ENCODE peak calls at places on chromosome 6, in nine cellular contexts. L, H, V, R, B, O, Y, I and A are unnamed samples.

GRCh38 chr6:12572884-12573824 is 143.4 kb upstream of the PHACTR1 start:
- DNase-seq in L (no peak), H (peak), V (peak), R (no peak), B (no peak), O (peak), Y (no peak), I (no peak), A (no peak)

GRCh38 chr6:52929321-52930164 is 20.0 kb upstream of the GSTA3 start:
- DNase-seq in L (no peak), H (peak), V (peak), R (peak), B (no peak), O (peak), Y (peak), I (no peak), A (no peak)

GRCh38 chr6:159043986-159044385 is 805 bp downstream of the TAGAP start:
- DNase-seq in L (no peak), H (no peak), V (no peak), R (no peak), B (no peak), O (no peak), Y (no peak), I (no peak), A (no peak)

GRCh38 chr6:11412616-11413015 is 124.9 kb upstream of the TMEM170B start:
- DNase-seq in L (no peak), H (no peak), V (no peak), R (no peak), B (no peak), O (no peak), Y (no peak), I (no peak), A (no peak)

GRCh38 chr6:35425284-35425683 is 26.9 kb upstream of the FANCE start:
- DNase-seq in L (no peak), H (no peak), V (peak), R (no peak), B (no peak), O (no peak), Y (no peak), I (no peak), A (no peak)

GRCh38 chr6:12602951-12603710 is 113.4 kb upstream of the PHACTR1 start:
- DNase-seq in L (peak), H (peak), V (peak), R (no peak), B (no peak), O (no peak), Y (peak), I (no peak), A (no peak)

GRCh38 chr6:159761135-159761872 is 541 bp upstream of the ACAT2 start:
- DNase-seq in L (peak), H (peak), V (no peak), R (no peak), B (peak), O (no peak), Y (peak), I (peak), A (no peak)

GRCh38 chr6:165661416-165662001 is 1.5 kb downstream of the PDE10A start:
- DNase-seq in L (peak), H (peak), V (no peak), R (no peak), B (no peak), O (no peak), Y (no peak), I (no peak), A (no peak)